ENCODE peak calls at places on chromosomes 7 and 10, in eight cellular contexts. One of them, this sample, is unnamed.

GRCh38 chr7:140904081-140904480 is 20.6 kb downstream of the BRAF start:
- DNase-seq in MCF 10A: peak
- DNase-seq in T-helper 1 cell: no peak
- DNase-seq in GM03348: no peak
- DNase-seq in heart left ventricle: no peak
- DNase-seq in esophagus muscularis mucosa: no peak
- DNase-seq in smooth muscle cell of the brain vasculature: no peak
- DNase-seq in right cardiac atrium: no peak
- DNase-seq in this sample: peak

GRCh38 chr10:110747609-110748464 is 103.7 kb downstream of the RBM20 start:
- DNase-seq in smooth muscle cell of the brain vasculature: no peak
- DNase-seq in MCF 10A: no peak
- DNase-seq in GM03348: peak
- DNase-seq in T-helper 1 cell: no peak
- DNase-seq in esophagus muscularis mucosa: no peak
- DNase-seq in heart left ventricle: no peak
- DNase-seq in right cardiac atrium: no peak
- DNase-seq in this sample: no peak

GRCh38 chr7:115338016-115338415 is 416.1 kb downstream of the MDFIC start:
- DNase-seq in right cardiac atrium: no peak
- DNase-seq in T-helper 1 cell: no peak
- DNase-seq in heart left ventricle: no peak
- DNase-seq in MCF 10A: no peak
- DNase-seq in smooth muscle cell of the brain vasculature: no peak
- DNase-seq in GM03348: no peak
- DNase-seq in esophagus muscularis mucosa: no peak
- DNase-seq in this sample: no peak

GRCh38 chr7:5769571-5769970 is 11.9 kb downstream of the RNF216 start:
- DNase-seq in GM03348: no peak
- DNase-seq in T-helper 1 cell: no peak
- DNase-seq in smooth muscle cell of the brain vasculature: no peak
- DNase-seq in right cardiac atrium: no peak
- DNase-seq in heart left ventricle: no peak
- DNase-seq in MCF 10A: no peak
- DNase-seq in esophagus muscularis mucosa: no peak
- DNase-seq in this sample: no peak

GRCh38 chr7:76390092-76390491 is 19.4 kb downstream of the SSC4D start:
- DNase-seq in smooth muscle cell of the brain vasculature: no peak
- DNase-seq in right cardiac atrium: no peak
- DNase-seq in GM03348: no peak
- DNase-seq in T-helper 1 cell: no peak
- DNase-seq in heart left ventricle: no peak
- DNase-seq in esophagus muscularis mucosa: no peak
- DNase-seq in MCF 10A: no peak
- DNase-seq in this sample: no peak

GRCh38 chr7:17062433-17063383 is 180.9 kb upstream of the AGR3 start:
- DNase-seq in right cardiac atrium: no peak
- DNase-seq in smooth muscle cell of the brain vasculature: no peak
- DNase-seq in heart left ventricle: no peak
- DNase-seq in GM03348: no peak
- DNase-seq in MCF 10A: peak
- DNase-seq in esophagus muscularis mucosa: no peak
- DNase-seq in T-helper 1 cell: no peak
- DNase-seq in this sample: peak

GRCh38 chr10:113267616-113268015 is 285.2 kb upstream of the HABP2 start:
- DNase-seq in T-helper 1 cell: no peak
- DNase-seq in heart left ventricle: no peak
- DNase-seq in right cardiac atrium: no peak
- DNase-seq in MCF 10A: no peak
- DNase-seq in esophagus muscularis mucosa: no peak
- DNase-seq in smooth muscle cell of the brain vasculature: no peak
- DNase-seq in GM03348: peak
- DNase-seq in this sample: no peak

GRCh38 chr10:43890124-43890523 is 241.4 kb upstream of the ZNF32 start:
- DNase-seq in T-helper 1 cell: no peak
- DNase-seq in right cardiac atrium: no peak
- DNase-seq in esophagus muscularis mucosa: no peak
- DNase-seq in smooth muscle cell of the brain vasculature: no peak
- DNase-seq in heart left ventricle: no peak
- DNase-seq in GM03348: peak
- DNase-seq in MCF 10A: peak
- DNase-seq in this sample: peak

GRCh38 chr10:87651801-87652200 is 7.9 kb upstream of the PAPSS2 start:
- DNase-seq in heart left ventricle: no peak
- DNase-seq in MCF 10A: no peak
- DNase-seq in esophagus muscularis mucosa: no peak
- DNase-seq in smooth muscle cell of the brain vasculature: no peak
- DNase-seq in right cardiac atrium: no peak
- DNase-seq in T-helper 1 cell: no peak
- DNase-seq in GM03348: no peak
- DNase-seq in this sample: no peak

GRCh38 chr10:79938728-79939380 is 10.1 kb downstream of the SFTPD start:
- DNase-seq in T-helper 1 cell: no peak
- DNase-seq in esophagus muscularis mucosa: peak
- DNase-seq in GM03348: no peak
- DNase-seq in right cardiac atrium: peak
- DNase-seq in smooth muscle cell of the brain vasculature: no peak
- DNase-seq in heart left ventricle: no peak
- DNase-seq in MCF 10A: no peak
- DNase-seq in this sample: no peak

GRCh38 chr10:123999261-123999660 is 94.1 kb downstream of the CHST15 start:
- DNase-seq in smooth muscle cell of the brain vasculature: no peak
- DNase-seq in heart left ventricle: no peak
- DNase-seq in GM03348: peak
- DNase-seq in T-helper 1 cell: no peak
- DNase-seq in esophagus muscularis mucosa: peak
- DNase-seq in MCF 10A: no peak
- DNase-seq in right cardiac atrium: no peak
- DNase-seq in this sample: no peak

GRCh38 chr10:70887804-70888800 is at the start of gene PCBD1:
- DNase-seq in MCF 10A: peak
- DNase-seq in GM03348: peak
- DNase-seq in T-helper 1 cell: peak
- DNase-seq in right cardiac atrium: peak
- DNase-seq in smooth muscle cell of the brain vasculature: peak
- DNase-seq in heart left ventricle: peak
- DNase-seq in esophagus muscularis mucosa: no peak
- DNase-seq in this sample: peak

GRCh38 chr7:38451840-38452239 is 178.4 kb upstream of the TARP start:
- DNase-seq in MCF 10A: peak
- DNase-seq in T-helper 1 cell: no peak
- DNase-seq in heart left ventricle: no peak
- DNase-seq in smooth muscle cell of the brain vasculature: peak
- DNase-seq in GM03348: peak
- DNase-seq in right cardiac atrium: no peak
- DNase-seq in esophagus muscularis mucosa: no peak
- DNase-seq in this sample: peak

GRCh38 chr10:101050206-101051069 is 11.4 kb upstream of the KAZALD1 start:
- DNase-seq in GM03348: peak
- DNase-seq in right cardiac atrium: peak
- DNase-seq in esophagus muscularis mucosa: no peak
- DNase-seq in smooth muscle cell of the brain vasculature: no peak
- DNase-seq in heart left ventricle: peak
- DNase-seq in T-helper 1 cell: peak
- DNase-seq in MCF 10A: peak
- DNase-seq in this sample: peak

GRCh38 chr10:23448802-23449570 is 10.1 kb downstream of the OTUD1 start:
- DNase-seq in right cardiac atrium: no peak
- DNase-seq in esophagus muscularis mucosa: no peak
- DNase-seq in smooth muscle cell of the brain vasculature: no peak
- DNase-seq in MCF 10A: no peak
- DNase-seq in heart left ventricle: no peak
- DNase-seq in T-helper 1 cell: no peak
- DNase-seq in GM03348: peak
- DNase-seq in this sample: no peak

GRCh38 chr10:1368772-1369171 is 312.6 kb downstream of the WDR37 start:
- DNase-seq in esophagus muscularis mucosa: peak
- DNase-seq in GM03348: no peak
- DNase-seq in heart left ventricle: no peak
- DNase-seq in T-helper 1 cell: peak
- DNase-seq in MCF 10A: peak
- DNase-seq in right cardiac atrium: no peak
- DNase-seq in smooth muscle cell of the brain vasculature: no peak
- DNase-seq in this sample: peak

GRCh38 chr7:34083440-34083839 is 178.1 kb downstream of the BMPER start:
- DNase-seq in esophagus muscularis mucosa: no peak
- DNase-seq in smooth muscle cell of the brain vasculature: no peak
- DNase-seq in MCF 10A: no peak
- DNase-seq in heart left ventricle: no peak
- DNase-seq in GM03348: no peak
- DNase-seq in right cardiac atrium: no peak
- DNase-seq in T-helper 1 cell: no peak
- DNase-seq in this sample: no peak